ENCODE peak calls at places on chromosomes 11 and 22, in five cellular contexts. H is IMR-90, P is K562, Q is SK-N-SH, D is GM12878. F is an unnamed sample.

GRCh38 chr22:22940961-22941605 is 53.5 kb downstream of the IGLL5 start:
- DNase-seq in H (no peak), P (no peak), Q (no peak), D (no peak), F (no peak)

GRCh38 chr11:78094250-78094649 is 14.6 kb upstream of the NDUFC2 start:
- DNase-seq in H (no peak), P (no peak), Q (no peak), D (no peak), F (no peak)

GRCh38 chr11:17906436-17906835 is 106.4 kb downstream of the SERGEF start:
- DNase-seq in H (no peak), P (peak; percentile 16), Q (peak; percentile 62), D (no peak), F (no peak)

GRCh38 chr22:43183496-43184263 is 3.3 kb downstream of the TTLL12 start:
- DNase-seq in H (peak; percentile 64), P (peak; percentile 85), Q (no peak), D (no peak), F (no peak)

GRCh38 chr11:47607380-47607779 is 13.2 kb upstream of the C1QTNF4 start:
- DNase-seq in H (peak; percentile 96), P (no peak), Q (no peak), D (no peak), F (no peak)

GRCh38 chr11:65591939-65592814 is 3.4 kb downstream of the KCNK7 start:
- DNase-seq in H (peak; percentile 44), P (no peak), Q (no peak), D (no peak), F (no peak)

GRCh38 chr11:83282084-83282716 is 4.0 kb downstream of the CCDC90B start:
- DNase-seq in H (peak; percentile 8), P (no peak), Q (no peak), D (no peak), F (no peak)

GRCh38 chr11:111585371-111585770 is 16.9 kb upstream of the SIK2 start:
- DNase-seq in H (peak; percentile 90), P (no peak), Q (no peak), D (no peak), F (no peak)

GRCh38 chr11:125587480-125587879 is 5.2 kb upstream of the STT3A start:
- DNase-seq in H (no peak), P (peak; percentile 37), Q (no peak), D (no peak), F (no peak)

GRCh38 chr11:104668797-104669463 is 229.3 kb downstream of the CASP12 start:
- DNase-seq in H (peak; percentile 94), P (no peak), Q (no peak), D (no peak), F (peak; percentile 47)

GRCh38 chr22:49092751-49093150 is 734.9 kb downstream of the BRD1 start:
- DNase-seq in H (no peak), P (no peak), Q (no peak), D (no peak), F (no peak)

GRCh38 chr11:15806217-15806616 is 550.1 kb downstream of the SOX6 start:
- DNase-seq in H (no peak), P (no peak), Q (no peak), D (no peak), F (no peak)

GRCh38 chr11:28922351-28922981 is 814.3 kb downstream of the METTL15 start:
- DNase-seq in H (peak; percentile 1), P (no peak), Q (no peak), D (no peak), F (no peak)

DNA sequence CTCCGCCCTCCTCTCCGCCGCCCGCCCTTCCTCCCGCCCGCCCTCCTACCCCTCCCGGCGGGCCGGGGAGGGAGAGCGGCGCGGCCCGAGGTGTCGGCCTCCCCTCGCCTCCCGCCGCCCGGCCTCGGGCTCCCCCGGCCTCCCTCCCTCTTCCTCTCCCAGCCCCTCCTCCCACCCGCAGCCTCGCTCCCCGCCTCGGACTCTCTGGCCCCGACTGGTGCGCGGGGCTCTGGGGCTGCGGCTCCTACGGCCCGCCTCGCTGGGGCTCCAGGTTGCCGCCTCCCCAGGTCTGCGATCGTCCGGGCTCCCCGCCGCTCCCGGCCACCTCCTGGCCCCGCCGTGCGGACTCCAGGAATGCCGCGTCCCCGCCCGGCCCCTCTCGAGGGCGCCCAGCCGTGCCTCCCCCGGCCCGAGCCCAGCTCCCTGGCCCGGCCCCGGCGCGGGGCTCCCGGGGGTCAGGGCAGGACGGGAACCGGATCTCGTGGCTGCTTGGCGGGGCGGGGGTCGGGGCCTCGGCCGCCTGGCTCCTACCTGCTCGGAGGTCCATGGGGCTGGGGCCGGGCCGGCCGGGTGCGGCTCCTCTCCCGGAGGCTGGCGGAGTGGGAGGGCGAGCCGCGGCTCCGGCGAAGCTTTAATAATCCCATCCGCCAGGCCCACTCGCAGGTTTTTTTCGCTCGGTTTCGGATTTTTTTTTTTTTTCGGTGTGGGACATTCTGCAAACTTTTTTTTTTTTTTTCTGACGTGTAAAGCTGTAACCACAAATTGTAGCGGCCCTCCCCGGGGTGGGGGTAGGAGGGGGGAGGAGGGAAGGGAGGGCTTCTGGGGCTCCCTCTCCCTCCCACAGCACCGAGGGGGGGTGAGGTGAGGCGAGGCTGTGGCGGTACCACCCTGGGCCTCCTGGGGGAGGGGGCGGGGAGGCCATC is at the start of gene CLCF1:
- DNase-seq in H (peak; percentile 81), P (peak; percentile 91), Q (peak; percentile 90), D (no peak), F (peak; percentile 86)
- H3K27ac ChIP-seq in H (peak within 1 kb of the TSS; percentile 94), P (peak within 1 kb of the TSS; percentile 95), Q (peak within 1 kb of the TSS; percentile 67), D (peak within 1 kb of the TSS; percentile 2), F (peak within 1 kb of the TSS; percentile 100)

DNA sequence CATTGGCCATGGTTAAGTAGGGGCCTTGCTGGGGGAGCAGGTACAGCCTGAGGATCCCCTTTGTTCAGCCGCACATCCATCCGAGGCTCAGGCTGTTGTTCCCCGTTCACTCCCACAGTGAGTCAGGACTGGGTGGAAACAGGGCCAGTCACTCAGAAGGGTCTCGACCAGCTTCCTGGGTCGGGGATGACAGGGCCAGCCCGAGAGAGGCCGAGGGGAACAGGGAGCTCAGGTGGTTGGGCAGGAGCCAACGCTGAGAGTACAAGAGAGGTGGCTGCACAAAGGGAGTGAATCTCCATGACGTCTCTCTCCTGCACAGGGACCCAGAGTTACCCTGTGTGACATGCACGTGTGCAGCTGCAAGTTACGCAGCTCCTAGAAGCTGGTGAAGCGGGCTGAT is 97.2 kb upstream of the SHANK2 start:
- DNase-seq in H (no peak), P (no peak), Q (no peak), D (no peak), F (no peak)
- TF ChIP-seq RCOR1 in H (no peak), P (no peak), Q (no peak), D (no peak), F (no peak)

DNA sequence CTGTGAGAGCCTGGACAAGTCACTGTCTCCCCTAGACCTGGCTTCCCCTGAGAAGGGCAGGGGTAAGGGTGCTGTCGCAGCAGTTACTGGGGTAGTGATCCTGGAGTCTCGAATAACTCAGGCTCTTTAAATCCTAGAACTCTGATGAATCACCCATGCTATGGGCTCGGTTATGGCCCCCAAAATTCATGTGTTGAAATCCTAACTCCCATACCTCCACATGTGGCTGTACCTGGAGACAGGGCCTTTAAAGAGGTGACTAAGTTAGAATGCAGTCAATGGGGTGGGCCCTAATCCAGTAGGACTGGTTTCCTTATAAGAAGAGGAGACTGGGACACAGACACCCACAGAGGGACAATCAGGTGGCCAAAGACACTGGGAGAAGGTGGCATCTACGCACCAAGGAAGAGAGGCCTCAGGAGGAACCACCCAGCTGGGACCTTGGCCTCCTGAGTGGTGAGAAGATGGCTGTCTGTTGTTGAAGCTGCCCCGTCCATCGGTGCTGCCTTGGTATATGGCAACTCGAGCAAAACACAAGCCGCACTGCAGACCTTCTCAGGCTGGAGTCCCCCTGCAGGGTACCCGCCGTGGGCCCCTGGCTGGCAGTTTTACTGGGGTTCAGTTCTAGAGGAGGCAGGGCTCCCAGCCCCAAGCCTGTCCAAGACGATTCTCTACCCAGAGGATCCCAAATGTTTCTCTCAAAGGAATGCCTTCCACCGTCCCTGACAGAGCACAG is 48.8 kb upstream of the SHISAL1 start:
- DNase-seq in H (no peak), P (no peak), Q (no peak), D (no peak), F (peak; percentile 18)
- H3K27ac ChIP-seq in H (peak overlapping the region; percentile 91), P (no peak overlapping the region), Q (no peak overlapping the region), D (no peak overlapping the region), F (peak overlapping the region; percentile 93)

DNA sequence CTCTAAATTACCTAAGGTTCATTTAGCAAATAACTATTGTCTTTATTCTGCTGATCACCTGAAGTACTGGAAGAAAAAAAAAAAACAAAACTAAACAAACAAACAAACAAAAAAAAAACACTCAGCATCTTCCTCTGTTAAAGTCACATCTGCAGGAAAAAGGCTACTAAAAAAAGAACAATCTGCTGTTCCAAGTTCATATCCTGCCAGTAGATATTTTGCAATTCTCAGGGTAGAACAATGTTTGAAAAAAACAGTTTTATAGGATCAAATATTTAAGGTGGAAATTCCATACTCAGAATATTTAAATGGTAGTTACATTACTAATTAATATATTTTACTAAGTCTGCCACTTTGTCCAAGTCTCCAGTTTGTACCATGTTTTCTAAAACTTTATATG is 175.2 kb downstream of the SBF2 start:
- DNase-seq in H (no peak), P (no peak), Q (no peak), D (no peak), F (no peak)
- TF ChIP-seq RCOR1 in H (no peak), P (no peak), Q (no peak), D (no peak), F (no peak)

GRCh38 chr11:69302447-69302846 is 8.5 kb downstream of the MYEOV start:
- DNase-seq in H (no peak), P (no peak), Q (no peak), D (no peak), F (no peak)

GRCh38 chr11:69305885-69306540 is 12.1 kb downstream of the MYEOV start:
- DNase-seq in H (no peak), P (no peak), Q (no peak), D (no peak), F (no peak)

GRCh38 chr11:69303427-69303826 is 9.5 kb downstream of the MYEOV start:
- DNase-seq in H (no peak), P (no peak), Q (no peak), D (no peak), F (no peak)

GRCh38 chr11:69304686-69305085 is 10.7 kb downstream of the MYEOV start:
- DNase-seq in H (no peak), P (no peak), Q (no peak), D (no peak), F (no peak)

GRCh38 chr11:69304258-69304657 is 10.3 kb downstream of the MYEOV start:
- DNase-seq in H (no peak), P (no peak), Q (no peak), D (no peak), F (no peak)
- H3K27ac ChIP-seq in H (no peak overlapping the region), P (no peak overlapping the region), Q (no peak overlapping the region), D (no peak overlapping the region), F (peak overlapping the region; percentile 98)

GRCh38 chr11:11776714-11777113 is 65.1 kb upstream of the USP47 start:
- DNase-seq in H (no peak), P (no peak), Q (no peak), D (no peak), F (no peak)

GRCh38 chr11:11780843-11781242 is 60.9 kb upstream of the USP47 start:
- DNase-seq in H (no peak), P (no peak), Q (no peak), D (no peak), F (no peak)

GRCh38 chr11:11779975-11780374 is 61.8 kb upstream of the USP47 start:
- DNase-seq in H (no peak), P (no peak), Q (no peak), D (no peak), F (no peak)

GRCh38 chr11:11774928-11775327 is 66.8 kb upstream of the USP47 start:
- DNase-seq in H (no peak), P (no peak), Q (no peak), D (no peak), F (no peak)

DNA sequence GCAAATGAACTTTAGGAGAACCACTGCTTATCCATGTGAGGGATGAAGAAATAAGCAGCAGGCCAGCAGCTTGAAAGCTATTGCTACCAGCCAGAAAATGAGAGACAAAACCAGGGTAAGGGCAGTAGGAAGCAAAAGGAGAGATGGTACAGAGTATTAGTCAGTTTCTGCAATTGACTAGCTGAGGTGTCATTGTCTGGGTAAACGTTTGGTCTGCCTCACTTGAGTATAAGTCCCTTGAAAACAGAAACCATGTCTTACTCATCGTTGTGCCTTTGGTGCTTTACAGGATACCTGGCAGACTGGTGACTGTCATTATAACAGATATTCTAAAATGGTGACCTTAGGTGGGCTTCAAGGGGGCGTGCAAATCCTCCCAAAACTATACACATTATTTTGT is 63.9 kb upstream of the USP47 start:
- DNase-seq in H (no peak), P (no peak), Q (no peak), D (no peak), F (no peak)
- TF ChIP-seq RCOR1 in H (no peak), P (no peak), Q (no peak), D (no peak), F (no peak)